ENCODE peak calls at places on chromosomes 4 and X, in five cellular contexts. H is HepG2, A is SK-N-SH, V is H1, U is K562. L is an unnamed sample.

GRCh38 chrX:153556767-153557166 is 39.3 kb downstream of the ATP2B3 start:
- DNase-seq in A (no peak), U (no peak), V (no peak), H (no peak), L (no peak)

GRCh38 chr4:1249731-1250526 is 999 bp upstream of the CTBP1 start:
- DNase-seq in U (peak; percentile 28), H (peak; percentile 40), A (peak; percentile 13), V (peak; percentile 74), L (no peak)

GRCh38 chrX:130179579-130180215 is 7.9 kb downstream of the RAB33A start:
- DNase-seq in H (no peak), A (no peak), V (no peak), U (peak; percentile 94), L (no peak)

GRCh38 chr4:100361336-100361735 is 156.5 kb downstream of the EMCN start:
- DNase-seq in H (no peak), V (no peak), A (no peak), U (no peak), L (no peak)

GRCh38 chr4:123893746-123894095 is 497.1 kb downstream of the SPRY1 start:
- DNase-seq in U (no peak), V (no peak), H (no peak), A (no peak), L (no peak)

GRCh38 chrX:24396236-24396929 is 35.9 kb downstream of the SUPT20HL1 start:
- DNase-seq in A (no peak), V (no peak), U (no peak), H (no peak), L (no peak)

GRCh38 chrX:2474963-2475726 is 25.6 kb downstream of the DHRSX start:
- DNase-seq in U (peak; percentile 87), H (no peak), A (no peak), V (peak; percentile 55), L (no peak)

GRCh38 chrX:134144231-134144630 is 92.8 kb upstream of the CCDC160 start:
- DNase-seq in A (peak; percentile 5), V (no peak), H (peak; percentile 25), U (peak; percentile 8), L (no peak)

GRCh38 chrX:46029777-46030176 is 515.4 kb downstream of the ZNF674 start:
- DNase-seq in A (no peak), H (no peak), V (no peak), U (no peak), L (no peak)

GRCh38 chr4:110480031-110480549 is 4.1 kb downstream of the ENPEP start:
- DNase-seq in V (no peak), H (no peak), U (peak; percentile 8), A (no peak), L (no peak)

GRCh38 chr4:2313366-2313765 is 51.5 kb upstream of the MXD4 start:
- DNase-seq in V (no peak), A (no peak), U (no peak), H (no peak), L (no peak)

GRCh38 chr4:165328708-165329107 is 1.2 kb downstream of the MSMO1 start:
- DNase-seq in A (no peak), V (no peak), U (peak; percentile 38), H (peak; percentile 64), L (no peak)

GRCh38 chrX:101415180-101416130 is 7.4 kb downstream of the HNRNPH2 start:
- DNase-seq in U (peak; percentile 72), V (no peak), A (peak; percentile 58), H (peak; percentile 14), L (peak; percentile 68)

GRCh38 chr4:83216856-83217683 is 67.5 kb downstream of the COQ2 start:
- DNase-seq in V (no peak), A (no peak), U (no peak), H (no peak), L (no peak)

GRCh38 chr4:337932-338758 is 531 bp downstream of the ZNF141 start:
- DNase-seq in H (no peak), A (no peak), U (no peak), V (peak; percentile 50), L (no peak)

GRCh38 chrX:130280901-130281300 is 12.2 kb upstream of the ZNF280C start:
- DNase-seq in A (no peak), V (no peak), U (no peak), H (no peak), L (no peak)

GRCh38 chrX:37926700-37927099 is 79.3 kb upstream of the DYNLT3 start:
- DNase-seq in A (peak; percentile 8), V (no peak), H (peak; percentile 25), U (peak; percentile 17), L (peak; percentile 4)

GRCh38 chrX:23799469-23800065 is 16.6 kb downstream of the SAT1 start:
- DNase-seq in H (no peak), V (no peak), A (no peak), U (peak; percentile 30), L (no peak)

GRCh38 chrX:9253211-9253610 is 211.6 kb upstream of the TBL1X start:
- DNase-seq in A (no peak), U (no peak), V (no peak), H (no peak), L (no peak)

GRCh38 chrX:103151799-103152198 is 58.9 kb upstream of the NXF3 start:
- DNase-seq in A (no peak), U (no peak), H (no peak), V (no peak), L (no peak)

GRCh38 chr4:126174627-126175026 is 859.9 kb downstream of the FAT4 start:
- DNase-seq in H (no peak), U (no peak), A (no peak), V (no peak), L (no peak)

GRCh38 chr4:4585012-4585670 is 43.3 kb upstream of the STX18 start:
- DNase-seq in U (no peak), H (no peak), V (no peak), A (no peak), L (no peak)

GRCh38 chrX:115560978-115561604 is at the start of gene PLS3:
- DNase-seq in V (peak; percentile 81), U (no peak), H (peak; percentile 77), A (peak; percentile 85), L (no peak)

GRCh38 chrX:123962006-123962485 is 540 bp downstream of the STAG2 start:
- DNase-seq in U (peak; percentile 76), V (no peak), H (no peak), A (no peak), L (no peak)

GRCh38 chrX:48826135-48826875 is at the start of gene ERAS:
- DNase-seq in V (no peak), U (no peak), A (peak; percentile 34), H (no peak), L (no peak)

GRCh38 chrX:63719633-63720032 is 65.4 kb downstream of the ARHGEF9 start:
- DNase-seq in U (no peak), A (no peak), V (no peak), H (no peak), L (no peak)
- TF ChIP-seq JUND in U (no peak), A (no peak), V (no peak), H (no peak), L (no peak)

DNA sequence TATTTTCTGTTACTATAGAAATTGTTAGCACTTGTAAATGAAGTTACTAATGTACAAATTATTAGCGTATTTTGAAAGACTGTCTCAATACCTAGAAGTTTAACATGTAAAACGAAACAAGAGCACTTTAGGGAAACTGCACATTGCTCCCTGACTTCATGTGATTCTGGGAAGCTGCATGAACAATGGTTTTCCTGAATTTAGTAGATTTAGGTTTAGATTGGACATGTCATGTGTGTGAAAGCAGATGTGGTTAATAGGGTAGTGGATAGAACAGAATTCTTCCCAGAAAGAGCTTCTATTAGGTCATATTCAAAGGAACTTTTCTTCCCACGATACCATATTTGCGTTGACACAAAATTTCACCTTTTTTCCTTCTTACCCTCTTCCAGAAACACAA is 14.9 kb upstream of the CXCL8 start:
- DNase-seq in A (no peak), U (no peak), H (no peak), V (no peak), L (no peak)
- TF ChIP-seq JUND in A (no peak), U (no peak), H (no peak), V (no peak), L (no peak)

GRCh38 chr4:170705907-170706306 is 616.2 kb upstream of the AADAT start:
- DNase-seq in H (no peak), A (no peak), V (no peak), U (no peak), L (peak; percentile 34)
- TF ChIP-seq JUND in H (no peak), A (no peak), V (no peak), U (no peak), L (peak; percentile 70)

DNA sequence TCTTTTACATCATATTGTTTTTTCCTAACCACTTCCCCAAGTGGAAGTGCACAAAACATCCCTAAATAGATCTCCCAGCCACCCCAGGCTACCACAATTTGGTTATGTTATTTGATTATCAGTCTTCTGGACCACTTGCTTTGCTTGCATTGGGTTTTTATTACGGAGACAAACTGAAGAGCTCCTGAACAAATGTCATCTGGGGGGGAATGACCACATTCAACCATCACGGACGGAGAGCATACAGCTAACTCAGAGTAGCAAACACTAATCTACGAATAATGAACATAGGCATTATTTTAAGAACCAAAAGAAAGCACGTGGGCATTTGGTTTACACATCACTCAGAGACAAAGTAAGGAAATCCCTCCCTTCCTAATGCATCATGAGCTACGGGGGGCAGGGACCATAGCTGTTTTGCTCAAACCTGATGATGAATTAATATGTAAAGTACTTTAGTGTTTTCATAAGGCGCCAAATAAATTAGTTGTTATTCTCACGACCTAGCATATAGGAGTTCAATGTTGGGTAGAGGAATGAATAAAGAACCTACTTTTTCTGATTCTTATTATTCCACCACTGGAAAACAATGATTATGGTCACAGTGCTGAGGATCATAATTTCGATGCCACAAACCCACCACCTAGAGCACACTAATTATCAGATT is 11.6 kb upstream of the TMEM156 start:
- DNase-seq in H (peak; percentile 24), V (no peak), A (peak; percentile 34), U (no peak), L (peak; percentile 32)
- TF ChIP-seq JUND in H (no peak), V (no peak), A (no peak), U (no peak), L (no peak)

GRCh38 chr4:140862182-140862442 is 105.9 kb upstream of the TBC1D9 start:
- DNase-seq in U (no peak), A (no peak), H (no peak), V (no peak), L (no peak)

GRCh38 chr4:140861359-140862181 is 105.4 kb upstream of the TBC1D9 start:
- DNase-seq in U (peak; percentile 70), V (peak; percentile 58), A (peak; percentile 47), H (peak; percentile 60), L (peak; percentile 17)

GRCh38 chr4:140856692-140857091 is 100.5 kb upstream of the TBC1D9 start:
- DNase-seq in H (no peak), U (no peak), V (no peak), A (no peak), L (no peak)

GRCh38 chr4:140857111-140857510 is 100.9 kb upstream of the TBC1D9 start:
- DNase-seq in A (no peak), V (no peak), H (no peak), U (no peak), L (no peak)

DNA sequence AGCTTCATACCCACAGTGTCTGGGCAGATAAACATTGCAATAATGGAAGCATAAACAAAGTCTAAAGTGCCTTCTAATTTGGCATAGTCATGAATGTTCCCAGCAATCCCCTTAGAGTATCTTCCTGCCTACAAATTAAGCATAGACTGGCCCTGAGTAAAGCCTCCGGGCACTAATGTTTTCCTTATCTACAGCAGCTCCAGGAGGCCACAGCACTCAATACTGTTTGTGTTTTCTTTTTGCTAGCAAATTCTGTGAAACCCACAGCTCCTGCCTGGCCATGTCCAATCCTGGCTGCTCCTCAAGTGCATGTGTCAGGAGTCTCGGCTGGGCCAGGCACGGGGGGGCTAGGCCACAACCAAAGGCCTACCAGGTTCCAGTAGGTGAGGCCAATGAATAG is 102.7 kb upstream of the TBC1D9 start:
- DNase-seq in V (no peak), H (no peak), A (peak; percentile 49), U (no peak), L (no peak)
- TF ChIP-seq JUND in V (no peak), H (no peak), A (no peak), U (no peak), L (no peak)

L was measured in GM12878.